ENCODE peak calls at places on chromosomes 16 and 17, in nine cellular contexts. N is uterus; B is fibroblast of villous mesenchyme; P is upper lobe of right lung; S is body of pancreas; M is NCI-H510A; H is D721Med; O is Ammon's horn; D is stimulated activated CD8-positive, alpha-beta memory T cell treated with anti-CD3 and anti-CD28 coated beads, Interleukin-12 subunit alpha, Interleukin-12 subunit beta, amount 100 ng/mL, for 1 hour. R is an unnamed sample.

GRCh38 chr16:57166951-57167350 is 18.9 kb downstream of the PSME3IP1 start:
- DNase-seq in S (no peak), P (no peak), M (no peak), N (no peak), D (no peak), H (no peak), O (no peak), B (peak; percentile 12), R (peak; percentile 87)

GRCh38 chr16:29306953-29307597 is 99.4 kb downstream of the NPIPB11 start:
- DNase-seq in H (no peak), S (no peak), O (no peak), P (peak; percentile 32), M (no peak), N (no peak), B (no peak), D (no peak), R (peak; percentile 53)

GRCh38 chr17:74870512-74870911 is 2.3 kb downstream of the FDXR start:
- DNase-seq in O (no peak), H (no peak), M (no peak), P (no peak), N (peak; percentile 74), B (peak; percentile 66), S (no peak), D (no peak), R (peak; percentile 77)

GRCh38 chr16:89525146-89525913 is 17.1 kb downstream of the SPG7 start:
- DNase-seq in M (no peak), S (no peak), P (no peak), H (no peak), B (no peak), N (no peak), D (no peak), O (no peak), R (no peak)

GRCh38 chr17:50027639-50028206 is 28.2 kb upstream of the ITGA3 start:
- DNase-seq in S (peak; percentile 35), O (no peak), P (peak; percentile 80), H (no peak), B (peak; percentile 94), N (peak; percentile 79), D (no peak), M (no peak), R (peak; percentile 96)

GRCh38 chr17:79610151-79610645 is 653 bp downstream of the RBFOX3 start:
- DNase-seq in P (no peak), D (no peak), S (no peak), M (no peak), O (no peak), H (no peak), N (no peak), B (no peak), R (no peak)

GRCh38 chr17:57480438-57481196 is 224.3 kb downstream of the MSI2 start:
- DNase-seq in O (no peak), B (peak; percentile 87), P (no peak), M (no peak), N (peak; percentile 37), H (no peak), S (no peak), D (no peak), R (peak; percentile 80)

GRCh38 chr17:71601894-71602504 is 518.8 kb upstream of the SOX9 start:
- DNase-seq in P (no peak), H (no peak), S (no peak), B (peak; percentile 35), O (no peak), D (no peak), N (no peak), M (no peak), R (no peak)

GRCh38 chr16:51151951-51152663 is 1.0 kb upstream of the SALL1 start:
- DNase-seq in P (no peak), O (peak; percentile 93), H (no peak), B (peak; percentile 78), D (no peak), S (peak; percentile 38), N (peak; percentile 91), M (peak; percentile 69), R (peak; percentile 51)

GRCh38 chr17:13131211-13131610 is 113.4 kb upstream of the ELAC2 start:
- DNase-seq in B (no peak), M (no peak), O (no peak), N (no peak), S (no peak), H (no peak), P (no peak), D (no peak), R (no peak)